ENCODE peak calls at places on chromosomes 16 and 17, in five cellular contexts. S is lung microvascular endothelial cell; F is kidney tubule cell; M is stimulated activated CD8-positive, alpha-beta memory T cell treated with anti-CD3 and anti-CD28 coated beads, Interleukin-7, amount 100 ng/mL, for 1 hour; Y is retinal pigment epithelial cell. Q is an unnamed sample.

GRCh38 chr16:87496101-87496801 is 3.4 kb upstream of the ZCCHC14 start:
- DNase-seq in Y (no peak), M (no peak), F (no peak), S (no peak), Q (no peak)

GRCh38 chr16:87221633-87222032 is 95.6 kb downstream of the C16orf95 start:
- DNase-seq in F (no peak), M (no peak), S (no peak), Y (no peak), Q (no peak)

GRCh38 chr17:35709874-35710273 is 21.6 kb upstream of the RASL10B start:
- DNase-seq in S (no peak), Y (no peak), F (no peak), M (no peak), Q (peak)

GRCh38 chr17:45298546-45299285 is 18.1 kb downstream of the MAP3K14 start:
- DNase-seq in S (no peak), M (no peak), Y (no peak), F (peak), Q (peak)

GRCh38 chr16:87844374-87844733 is 25.0 kb downstream of the SLC7A5 start:
- DNase-seq in F (no peak), M (no peak), S (no peak), Y (no peak), Q (no peak)

GRCh38 chr16:89022051-89022836 is 45.2 kb upstream of the CBFA2T3 start:
- DNase-seq in F (no peak), M (no peak), Y (no peak), S (no peak), Q (no peak)

GRCh38 chr17:3213587-3213986 is 6.1 kb downstream of the OR1A1 start:
- DNase-seq in F (no peak), Y (no peak), M (no peak), S (no peak), Q (no peak)

GRCh38 chr17:14693382-14693781 is 392.5 kb downstream of the HS3ST3B1 start:
- DNase-seq in S (no peak), F (no peak), Y (no peak), M (no peak), Q (no peak)

GRCh38 chr17:15955793-15956541 is 11.0 kb downstream of the ADORA2B start:
- DNase-seq in S (no peak), F (no peak), Y (no peak), M (no peak), Q (no peak)

GRCh38 chr17:64130559-64131001 is 636 bp upstream of the ERN1 start:
- DNase-seq in Y (no peak), F (peak), M (no peak), S (peak), Q (peak)

GRCh38 chr16:52518884-52519283 is 28.1 kb downstream of the TOX3 start:
- DNase-seq in M (no peak), Y (no peak), S (no peak), F (peak), Q (no peak)

GRCh38 chr16:78311831-78312230 is 212.4 kb downstream of the WWOX start:
- DNase-seq in M (no peak), Y (no peak), F (no peak), S (no peak), Q (no peak)

GRCh38 chr17:81580481-81580880 is 28.3 kb upstream of the FAAP100 start:
- DNase-seq in F (no peak), M (no peak), S (no peak), Y (no peak), Q (no peak)

GRCh38 chr16:14302031-14302398 is 230.9 kb downstream of the MRTFB start:
- DNase-seq in S (peak), M (no peak), Y (no peak), F (peak), Q (peak)

GRCh38 chr17:8359769-8360168 is 16.7 kb downstream of the KRABD2 start:
- DNase-seq in Y (no peak), S (peak), F (peak), M (no peak), Q (peak)

GRCh38 chr16:10069374-10069773 is 112.9 kb downstream of the GRIN2A start:
- DNase-seq in F (no peak), S (no peak), Y (no peak), M (no peak), Q (no peak)

GRCh38 chr17:70563301-70563820 is 394.0 kb downstream of the KCNJ2 start:
- DNase-seq in S (peak), F (peak), Y (peak), M (no peak), Q (no peak)

GRCh38 chr17:7897773-7898172 is 9.2 kb downstream of the CHD3 start:
- DNase-seq in S (peak), Y (no peak), F (peak), M (no peak), Q (peak)

GRCh38 chr16:73768786-73769203 is 527.8 kb upstream of the PSMD7 start:
- DNase-seq in S (no peak), F (no peak), Y (no peak), M (no peak), Q (no peak)

GRCh38 chr16:14300631-14301149 is 229.6 kb downstream of the MRTFB start:
- DNase-seq in F (peak), S (peak), Y (peak), M (no peak), Q (peak)

GRCh38 chr16:89009343-89010209 is 32.6 kb upstream of the CBFA2T3 start:
- DNase-seq in F (peak), S (peak), Y (no peak), M (no peak), Q (peak)

GRCh38 chr17:48211011-48211410 is 103.4 kb downstream of the SNX11 start:
- DNase-seq in M (no peak), Y (no peak), F (no peak), S (no peak), Q (no peak)

GRCh38 chr17:69960755-69961154 is 114.3 kb upstream of the KCNJ16 start:
- DNase-seq in S (no peak), Y (no peak), M (no peak), F (no peak), Q (no peak)

GRCh38 chr16:5001571-5001970 is 32.2 kb downstream of the NAGPA start:
- DNase-seq in S (no peak), M (no peak), Y (no peak), F (no peak), Q (no peak)

GRCh38 chr16:11916524-11917285 is 949 bp upstream of the GSPT1 start:
- DNase-seq in F (peak), Y (peak), S (peak), M (no peak), Q (peak)

GRCh38 chr17:17792551-17793377 is 44.0 kb downstream of the SREBF1 start:
- DNase-seq in S (peak), M (no peak), Y (peak), F (peak), Q (no peak)

GRCh38 chr16:8931864-8932263 is 31.8 kb downstream of the USP7 start:
- DNase-seq in M (peak), S (peak), Y (peak), F (peak), Q (peak)

GRCh38 chr17:8151120-8151640 is 1.0 kb downstream of the PER1 start:
- DNase-seq in F (peak), Y (no peak), M (peak), S (peak), Q (peak)

GRCh38 chr17:17573912-17574311 is 17.6 kb downstream of the PEMT start:
- DNase-seq in F (no peak), S (no peak), Y (no peak), M (no peak), Q (no peak)

GRCh38 chr16:4882633-4883285 is 35.5 kb downstream of the UBN1 start:
- DNase-seq in S (peak), F (peak), Y (peak), M (no peak), Q (peak)

GRCh38 chr17:70067104-70067503 is 7.9 kb upstream of the KCNJ16 start:
- DNase-seq in F (no peak), Y (no peak), S (no peak), M (no peak), Q (no peak)

GRCh38 chr17:60134396-60135159 is 15.2 kb upstream of the CA4 start:
- DNase-seq in Y (no peak), M (no peak), S (peak), F (no peak), Q (peak)

GRCh38 chr16:11295672-11296071 is 14.5 kb upstream of the PRM1 start:
- DNase-seq in F (no peak), Y (no peak), M (no peak), S (no peak), Q (no peak)

GRCh38 chr16:50809561-50809960 is 67.7 kb downstream of the CYLD start:
- DNase-seq in Y (no peak), S (no peak), F (no peak), M (no peak), Q (no peak)

GRCh38 chr17:82888583-82889495 is 49.0 kb upstream of the ZNF750 start:
- DNase-seq in M (no peak), F (no peak), S (no peak), Y (no peak), Q (peak)

GRCh38 chr17:31803494-31804213 is 55.4 kb downstream of the COPRS start:
- DNase-seq in F (peak), Y (no peak), S (peak), M (no peak), Q (peak)

Q was measured in epithelial cell of esophagus.